ENCODE peak calls at places on chromosome 19, in eight cellular contexts. M, E, G, H, D, Q, I and Y are unnamed samples.

GRCh38 chr19:40303765-40304164 is 18.6 kb upstream of the AKT2 start:
- DNase-seq in M (no peak), E (no peak), G (no peak), H (no peak), D (no peak), Q (no peak), I (no peak), Y (no peak)

GRCh38 chr19:33674575-33675367 is 53.0 kb downstream of the CHST8 start:
- DNase-seq in M (no peak), E (no peak), G (no peak), H (no peak), D (peak), Q (no peak), I (no peak), Y (no peak)

GRCh38 chr19:42199440-42200115 is 17.9 kb downstream of the DEDD2 start:
- DNase-seq in M (no peak), E (no peak), G (no peak), H (no peak), D (peak), Q (peak), I (peak), Y (peak)

GRCh38 chr19:43634516-43634876 is 5.2 kb downstream of the CADM4 start:
- DNase-seq in M (no peak), E (no peak), G (no peak), H (no peak), D (no peak), Q (no peak), I (no peak), Y (no peak)

GRCh38 chr19:720691-721160 is 12.0 kb downstream of the PALM start:
- DNase-seq in M (no peak), E (no peak), G (no peak), H (no peak), D (no peak), Q (no peak), I (no peak), Y (no peak)

GRCh38 chr19:1999856-2000515 is 15.5 kb downstream of the BTBD2 start:
- DNase-seq in M (no peak), E (no peak), G (no peak), H (no peak), D (no peak), Q (peak), I (no peak), Y (no peak)

GRCh38 chr19:55377356-55378131 is 918 bp downstream of the TMEM190 start:
- DNase-seq in M (no peak), E (no peak), G (no peak), H (no peak), D (no peak), Q (no peak), I (no peak), Y (no peak)

GRCh38 chr19:33177417-33177976 is 16.6 kb upstream of the LRP3 start:
- DNase-seq in M (peak), E (no peak), G (no peak), H (no peak), D (peak), Q (no peak), I (no peak), Y (peak)

GRCh38 chr19:38675611-38676010 is 28.2 kb downstream of the ACTN4 start:
- DNase-seq in M (no peak), E (no peak), G (no peak), H (no peak), D (no peak), Q (no peak), I (no peak), Y (no peak)

GRCh38 chr19:55519461-55520311 is 17.2 kb downstream of the SBK2 start:
- DNase-seq in M (no peak), E (peak), G (peak), H (peak), D (no peak), Q (no peak), I (no peak), Y (no peak)

GRCh38 chr19:17385878-17386611 is 8.0 kb downstream of the CCDC194 start:
- DNase-seq in M (peak), E (peak), G (no peak), H (peak), D (no peak), Q (peak), I (peak), Y (peak)

GRCh38 chr19:28427256-28428083 is 785.5 kb downstream of the UQCRFS1 start:
- DNase-seq in M (no peak), E (no peak), G (no peak), H (no peak), D (no peak), Q (no peak), I (no peak), Y (no peak)

GRCh38 chr19:55346725-55347441 is 7.2 kb downstream of the KMT5C start:
- DNase-seq in M (no peak), E (no peak), G (no peak), H (no peak), D (peak), Q (no peak), I (no peak), Y (no peak)

GRCh38 chr19:14494910-14495677 is 833 bp downstream of the GIPC1 start:
- DNase-seq in M (no peak), E (no peak), G (no peak), H (no peak), D (no peak), Q (no peak), I (no peak), Y (no peak)

GRCh38 chr19:10402441-10403038 is 802 bp downstream of the CDC37 start:
- DNase-seq in M (no peak), E (peak), G (no peak), H (peak), D (no peak), Q (no peak), I (peak), Y (no peak)

GRCh38 chr19:6663236-6664187 is 6.4 kb downstream of the TNFSF14 start:
- DNase-seq in M (peak), E (peak), G (no peak), H (no peak), D (no peak), Q (no peak), I (no peak), Y (no peak)

GRCh38 chr19:56639217-56639616 is 3.7 kb upstream of the SMIM17 start:
- DNase-seq in M (no peak), E (peak), G (no peak), H (peak), D (no peak), Q (no peak), I (no peak), Y (no peak)

GRCh38 chr19:7926727-7927604 is 1.0 kb upstream of the CTXN1 start:
- DNase-seq in M (no peak), E (no peak), G (no peak), H (no peak), D (peak), Q (peak), I (no peak), Y (no peak)
- H3K4me3 ChIP-seq in M (no peak), E (no peak), G (no peak), H (no peak), D (peak), Q (no peak), I (peak), Y (no peak)

DNA sequence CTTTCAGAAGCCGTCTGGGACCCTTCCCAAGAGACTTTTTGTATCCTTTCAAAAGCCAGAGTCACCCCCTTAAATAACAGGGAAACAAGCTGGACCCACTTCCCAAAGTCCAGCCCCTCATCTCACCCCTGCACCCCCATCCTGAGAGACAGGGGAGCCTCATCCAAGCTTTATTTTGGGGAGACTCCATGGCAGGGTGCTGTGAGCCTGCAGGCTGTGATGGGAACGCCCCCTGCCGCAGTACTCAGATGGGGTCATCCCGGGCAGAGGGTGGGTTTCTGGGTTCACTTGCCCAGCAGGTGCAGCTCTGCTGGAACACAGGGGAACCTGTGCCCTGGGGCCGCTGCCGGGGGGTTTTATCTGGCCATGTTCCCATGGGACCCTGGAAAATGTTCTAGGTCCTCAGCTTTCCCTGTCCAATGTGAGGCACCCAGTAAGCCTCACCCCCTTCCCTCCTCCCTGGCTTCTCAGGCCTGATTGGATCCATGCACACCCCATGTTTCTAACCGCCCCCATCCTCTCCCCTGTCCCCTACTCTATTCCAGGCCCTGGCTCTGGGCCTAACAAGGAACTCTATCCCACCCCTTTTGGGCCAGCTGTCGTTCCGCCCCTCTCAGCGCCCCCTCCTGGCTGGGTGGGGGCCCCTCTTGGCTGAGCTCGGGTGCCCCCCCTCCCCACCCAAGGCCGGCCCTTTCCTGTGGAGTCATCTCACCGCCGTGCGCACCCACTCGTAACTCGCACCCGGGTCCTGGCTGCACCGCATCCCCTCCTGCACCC is 1.0 kb downstream of the HIF3A start:
- DNase-seq in M (no peak), E (peak), G (no peak), H (peak), D (peak), Q (no peak), I (peak), Y (no peak)
- H3K4me3 ChIP-seq in M (no peak), E (peak), G (no peak), H (peak), D (peak), Q (no peak), I (peak), Y (no peak)

GRCh38 chr19:35511337-35511736 is 2.1 kb downstream of the DMKN start:
- DNase-seq in M (no peak), E (no peak), G (no peak), H (no peak), D (no peak), Q (no peak), I (no peak), Y (no peak)

GRCh38 chr19:35513231-35513974 is at the start of gene DMKN:
- DNase-seq in M (no peak), E (peak), G (peak), H (peak), D (no peak), Q (no peak), I (no peak), Y (no peak)

GRCh38 chr19:35516310-35516709 is 2.9 kb upstream of the DMKN start:
- DNase-seq in M (no peak), E (no peak), G (no peak), H (no peak), D (no peak), Q (no peak), I (no peak), Y (no peak)

GRCh38 chr19:35512831-35513230 is 618 bp downstream of the DMKN start:
- DNase-seq in M (no peak), E (no peak), G (no peak), H (no peak), D (no peak), Q (no peak), I (no peak), Y (no peak)

GRCh38 chr19:35513975-35514809 is 743 bp upstream of the DMKN start:
- DNase-seq in M (no peak), E (peak), G (no peak), H (peak), D (no peak), Q (no peak), I (no peak), Y (no peak)
- H3K4me3 ChIP-seq in M (no peak), E (no peak), G (no peak), H (peak), D (peak), Q (no peak), I (no peak), Y (no peak)

DNA sequence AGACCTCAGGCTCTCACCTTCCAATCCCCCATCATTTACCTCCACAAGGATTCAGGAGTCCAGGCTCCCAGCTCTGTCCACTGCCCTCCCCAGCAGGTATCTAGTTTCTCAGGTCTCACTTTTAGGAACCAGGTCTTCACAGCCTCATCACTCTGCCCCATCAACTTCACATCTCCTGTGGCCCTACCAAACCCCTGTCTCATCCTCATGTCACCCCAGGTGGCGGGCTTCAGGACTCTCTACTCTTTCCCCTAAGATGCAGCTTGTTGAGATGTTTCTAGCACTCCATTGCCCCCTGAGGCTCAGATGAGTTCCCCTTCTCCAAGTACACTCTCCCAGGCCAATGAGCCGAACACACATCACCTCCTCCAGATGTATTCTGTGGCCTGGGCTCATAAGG is 1.5 kb downstream of the PPFIA3 start:
- DNase-seq in M (no peak), E (no peak), G (no peak), H (no peak), D (no peak), Q (no peak), I (no peak), Y (no peak)
- H3K4me3 ChIP-seq in M (no peak), E (no peak), G (no peak), H (no peak), D (no peak), Q (no peak), I (no peak), Y (no peak)